ENCODE peak calls at places on chromosomes 1 and 21, in eight cellular contexts. N, E, L, D, V, K, T and I are unnamed samples.

GRCh38 chr1:204979891-204980649 is 62.9 kb upstream of the CNTN2 start:
- DNase-seq in N (no peak), E (no peak), L (no peak), D (no peak), V (no peak), K (no peak), T (no peak), I (no peak)

GRCh38 chr21:45448810-45449657 is 44.1 kb downstream of the COL18A1 start:
- DNase-seq in N (no peak), E (peak; percentile 15), L (no peak), D (no peak), V (peak; percentile 30), K (peak; percentile 15), T (no peak), I (no peak)

GRCh38 chr1:147185442-147185841 is 13.2 kb upstream of the PRKAB2 start:
- DNase-seq in N (no peak), E (no peak), L (no peak), D (no peak), V (no peak), K (no peak), T (no peak), I (no peak)

GRCh38 chr1:226609836-226610455 is 61.4 kb downstream of the STUM start:
- DNase-seq in N (no peak), E (peak; percentile 43), L (no peak), D (no peak), V (no peak), K (no peak), T (no peak), I (no peak)

GRCh38 chr1:97245682-97246081 is 524.1 kb downstream of the PTBP2 start:
- DNase-seq in N (no peak), E (no peak), L (no peak), D (no peak), V (no peak), K (no peak), T (no peak), I (no peak)

GRCh38 chr1:17287377-17287776 is 20.6 kb upstream of the PADI4 start:
- DNase-seq in N (no peak), E (no peak), L (no peak), D (no peak), V (no peak), K (no peak), T (no peak), I (no peak)

GRCh38 chr1:2921970-2922686 is 99.1 kb upstream of the ACTRT2 start:
- DNase-seq in N (peak; percentile 26), E (no peak), L (peak; percentile 15), D (peak; percentile 42), V (no peak), K (no peak), T (no peak), I (no peak)

GRCh38 chr21:44517175-44517899 is 22.7 kb downstream of the KRTAP10-1 start:
- DNase-seq in N (no peak), E (peak; percentile 7), L (no peak), D (no peak), V (peak; percentile 62), K (no peak), T (no peak), I (peak; percentile 98)

GRCh38 chr1:53678948-53679825 is 59.8 kb downstream of the GLIS1 start:
- DNase-seq in N (no peak), E (no peak), L (no peak), D (no peak), V (no peak), K (no peak), T (no peak), I (no peak)

GRCh38 chr1:151238467-151238739 is 16.1 kb upstream of the PSMD4 start:
- DNase-seq in N (no peak), E (no peak), L (no peak), D (no peak), V (no peak), K (no peak), T (no peak), I (no peak)

GRCh38 chr1:9164537-9164910 is 35.6 kb upstream of the GPR157 start:
- DNase-seq in N (no peak), E (no peak), L (no peak), D (no peak), V (no peak), K (no peak), T (no peak), I (no peak)

GRCh38 chr1:203034422-203035110 is 8.3 kb downstream of the PPFIA4 start:
- DNase-seq in N (no peak), E (no peak), L (no peak), D (no peak), V (no peak), K (no peak), T (no peak), I (no peak)

GRCh38 chr1:234975122-234975940 is 153.3 kb downstream of the TOMM20 start:
- DNase-seq in N (no peak), E (no peak), L (no peak), D (no peak), V (no peak), K (no peak), T (no peak), I (peak; percentile 88)

GRCh38 chr1:207619833-207620572 is 24.9 kb upstream of the CR1L start:
- DNase-seq in N (no peak), E (peak; percentile 30), L (no peak), D (peak; percentile 45), V (peak; percentile 12), K (no peak), T (peak; percentile 23), I (no peak)

GRCh38 chr1:2504224-2504948 is 22.0 kb downstream of the PANK4 start:
- DNase-seq in N (no peak), E (no peak), L (no peak), D (peak; percentile 62), V (no peak), K (no peak), T (no peak), I (no peak)

GRCh38 chr21:37337831-37338230 is 28.7 kb upstream of the DYRK1A start:
- DNase-seq in N (no peak), E (no peak), L (no peak), D (no peak), V (no peak), K (no peak), T (no peak), I (no peak)